ENCODE peak calls at places on chromosomes 4 and X, in nine cellular contexts. One of them, this sample, is unnamed.

GRCh38 chr4:48375651-48376291 is 34.4 kb downstream of the SLAIN2 start:
- DNase-seq in activated CD8-positive, alpha-beta memory T cell treated with anti-CD3 and anti-CD28 coated beads for 48 hours: no peak
- DNase-seq in amniotic stem cell: peak; percentile 39
- DNase-seq in NAMALWA: no peak
- DNase-seq in smooth muscle cell of the brain vasculature: peak; percentile 53
- DNase-seq in progenitor cell of endocrine pancreas: no peak
- DNase-seq in sciatic nerve: no peak
- DNase-seq in activated T-helper 1 cell treated with anti-CD3 and anti-CD28 coated beads, Interleukin-2, amount 50 U/mL, for 16 hours: no peak
- DNase-seq in NCI-H1092: peak; percentile 72
- DNase-seq in this sample: no peak

GRCh38 chr4:40990202-40990898 is 224.0 kb downstream of the APBB2 start:
- DNase-seq in activated CD8-positive, alpha-beta memory T cell treated with anti-CD3 and anti-CD28 coated beads for 48 hours: no peak
- DNase-seq in amniotic stem cell: peak; percentile 64
- DNase-seq in NAMALWA: peak; percentile 77
- DNase-seq in smooth muscle cell of the brain vasculature: peak; percentile 61
- DNase-seq in progenitor cell of endocrine pancreas: no peak
- DNase-seq in sciatic nerve: no peak
- DNase-seq in activated T-helper 1 cell treated with anti-CD3 and anti-CD28 coated beads, Interleukin-2, amount 50 U/mL, for 16 hours: no peak
- DNase-seq in NCI-H1092: no peak
- DNase-seq in this sample: no peak

GRCh38 chr4:166481014-166481507 is 608.0 kb downstream of the TLL1 start:
- DNase-seq in activated CD8-positive, alpha-beta memory T cell treated with anti-CD3 and anti-CD28 coated beads for 48 hours: no peak
- DNase-seq in amniotic stem cell: no peak
- DNase-seq in NAMALWA: no peak
- DNase-seq in smooth muscle cell of the brain vasculature: no peak
- DNase-seq in progenitor cell of endocrine pancreas: no peak
- DNase-seq in sciatic nerve: no peak
- DNase-seq in activated T-helper 1 cell treated with anti-CD3 and anti-CD28 coated beads, Interleukin-2, amount 50 U/mL, for 16 hours: no peak
- DNase-seq in NCI-H1092: no peak
- DNase-seq in this sample: no peak

GRCh38 chr4:123474817-123475216 is 78.2 kb downstream of the SPRY1 start:
- DNase-seq in activated CD8-positive, alpha-beta memory T cell treated with anti-CD3 and anti-CD28 coated beads for 48 hours: no peak
- DNase-seq in amniotic stem cell: no peak
- DNase-seq in NAMALWA: no peak
- DNase-seq in smooth muscle cell of the brain vasculature: no peak
- DNase-seq in progenitor cell of endocrine pancreas: no peak
- DNase-seq in sciatic nerve: no peak
- DNase-seq in activated T-helper 1 cell treated with anti-CD3 and anti-CD28 coated beads, Interleukin-2, amount 50 U/mL, for 16 hours: no peak
- DNase-seq in NCI-H1092: no peak
- DNase-seq in this sample: no peak

GRCh38 chrX:15973299-15973698 is 118.7 kb upstream of the AP1S2 start:
- DNase-seq in activated CD8-positive, alpha-beta memory T cell treated with anti-CD3 and anti-CD28 coated beads for 48 hours: no peak
- DNase-seq in amniotic stem cell: no peak
- DNase-seq in NAMALWA: peak; percentile 43
- DNase-seq in smooth muscle cell of the brain vasculature: no peak
- DNase-seq in progenitor cell of endocrine pancreas: no peak
- DNase-seq in sciatic nerve: no peak
- DNase-seq in activated T-helper 1 cell treated with anti-CD3 and anti-CD28 coated beads, Interleukin-2, amount 50 U/mL, for 16 hours: no peak
- DNase-seq in NCI-H1092: no peak
- DNase-seq in this sample: peak; percentile 14

GRCh38 chrX:154661200-154661599 is 7.8 kb upstream of the CTAG2 start:
- DNase-seq in activated CD8-positive, alpha-beta memory T cell treated with anti-CD3 and anti-CD28 coated beads for 48 hours: no peak
- DNase-seq in amniotic stem cell: no peak
- DNase-seq in NAMALWA: no peak
- DNase-seq in smooth muscle cell of the brain vasculature: no peak
- DNase-seq in progenitor cell of endocrine pancreas: no peak
- DNase-seq in sciatic nerve: no peak
- DNase-seq in activated T-helper 1 cell treated with anti-CD3 and anti-CD28 coated beads, Interleukin-2, amount 50 U/mL, for 16 hours: no peak
- DNase-seq in NCI-H1092: no peak
- DNase-seq in this sample: no peak

GRCh38 chr4:140212646-140213045 is 58.7 kb upstream of the MAML3 start:
- DNase-seq in activated CD8-positive, alpha-beta memory T cell treated with anti-CD3 and anti-CD28 coated beads for 48 hours: no peak
- DNase-seq in amniotic stem cell: no peak
- DNase-seq in NAMALWA: no peak
- DNase-seq in smooth muscle cell of the brain vasculature: no peak
- DNase-seq in progenitor cell of endocrine pancreas: no peak
- DNase-seq in sciatic nerve: no peak
- DNase-seq in activated T-helper 1 cell treated with anti-CD3 and anti-CD28 coated beads, Interleukin-2, amount 50 U/mL, for 16 hours: no peak
- DNase-seq in NCI-H1092: no peak
- DNase-seq in this sample: no peak

GRCh38 chrX:123740006-123740405 is 7.2 kb upstream of the THOC2 start:
- DNase-seq in activated CD8-positive, alpha-beta memory T cell treated with anti-CD3 and anti-CD28 coated beads for 48 hours: no peak
- DNase-seq in amniotic stem cell: no peak
- DNase-seq in NAMALWA: peak; percentile 5
- DNase-seq in smooth muscle cell of the brain vasculature: no peak
- DNase-seq in progenitor cell of endocrine pancreas: no peak
- DNase-seq in sciatic nerve: no peak
- DNase-seq in activated T-helper 1 cell treated with anti-CD3 and anti-CD28 coated beads, Interleukin-2, amount 50 U/mL, for 16 hours: no peak
- DNase-seq in NCI-H1092: no peak
- DNase-seq in this sample: no peak

GRCh38 chrX:71908387-71908786 is 2.3 kb upstream of the NHSL2 start:
- DNase-seq in activated CD8-positive, alpha-beta memory T cell treated with anti-CD3 and anti-CD28 coated beads for 48 hours: no peak
- DNase-seq in amniotic stem cell: no peak
- DNase-seq in NAMALWA: no peak
- DNase-seq in smooth muscle cell of the brain vasculature: no peak
- DNase-seq in progenitor cell of endocrine pancreas: no peak
- DNase-seq in sciatic nerve: no peak
- DNase-seq in activated T-helper 1 cell treated with anti-CD3 and anti-CD28 coated beads, Interleukin-2, amount 50 U/mL, for 16 hours: no peak
- DNase-seq in NCI-H1092: no peak
- DNase-seq in this sample: no peak

GRCh38 chr4:11710484-11710883 is 281.8 kb upstream of the HS3ST1 start:
- DNase-seq in activated CD8-positive, alpha-beta memory T cell treated with anti-CD3 and anti-CD28 coated beads for 48 hours: no peak
- DNase-seq in amniotic stem cell: no peak
- DNase-seq in NAMALWA: no peak
- DNase-seq in smooth muscle cell of the brain vasculature: no peak
- DNase-seq in progenitor cell of endocrine pancreas: no peak
- DNase-seq in sciatic nerve: no peak
- DNase-seq in activated T-helper 1 cell treated with anti-CD3 and anti-CD28 coated beads, Interleukin-2, amount 50 U/mL, for 16 hours: no peak
- DNase-seq in NCI-H1092: no peak
- DNase-seq in this sample: no peak

This sample was measured in NCI-H146.